ENCODE peak calls at places on chromosomes 12 and 14, in eight cellular contexts. F is GM20000, N is esophagus squamous epithelium, C is psoas muscle, Y is uterus, E is fibroblast of lung, X is activated B cell treated with CpG ODN at 0.5 μM for 24 hours, I is heart right ventricle. S is an unnamed sample.

GRCh38 chr14:71004481-71004880 is 97.2 kb downstream of the PCNX1 start:
- DNase-seq in N (no peak), F (no peak), I (no peak), X (no peak), Y (no peak), C (no peak), E (no peak), S (no peak)

GRCh38 chr14:100067971-100068959 is 3.0 kb downstream of the EVL start:
- DNase-seq in X (peak; percentile 60), C (peak; percentile 34), N (peak; percentile 23), I (peak; percentile 20), Y (peak; percentile 28), E (no peak), F (peak; percentile 36), S (no peak)

GRCh38 chr12:30537228-30537627 is 158.4 kb downstream of the IPO8 start:
- DNase-seq in F (no peak), C (no peak), E (no peak), N (no peak), X (no peak), Y (no peak), I (no peak), S (no peak)

GRCh38 chr12:54549774-54550451 is 512 bp downstream of the PDE1B start:
- DNase-seq in I (no peak), Y (no peak), C (no peak), X (peak; percentile 21), N (no peak), E (no peak), F (no peak), S (peak; percentile 21)

GRCh38 chr14:59336078-59336477 is 129.1 kb downstream of the GPR135 start:
- DNase-seq in X (no peak), C (no peak), N (no peak), F (no peak), Y (no peak), E (no peak), I (no peak), S (no peak)

GRCh38 chr14:71339650-71340415 is 432.6 kb downstream of the PCNX1 start:
- DNase-seq in C (no peak), X (no peak), N (no peak), F (no peak), Y (no peak), I (no peak), E (no peak), S (no peak)

GRCh38 chr12:117686911-117687377 is 281.8 kb downstream of the KSR2 start:
- DNase-seq in C (peak; percentile 70), F (no peak), X (no peak), I (no peak), Y (no peak), N (no peak), E (no peak), S (no peak)

GRCh38 chr14:105272623-105273022 is 24.3 kb downstream of the BTBD6 start:
- DNase-seq in N (no peak), I (no peak), X (no peak), C (no peak), E (no peak), Y (no peak), F (no peak), S (no peak)

GRCh38 chr14:99052467-99052866 is 219.5 kb downstream of the BCL11B start:
- DNase-seq in F (no peak), I (no peak), N (no peak), Y (no peak), C (no peak), E (no peak), X (no peak), S (no peak)

GRCh38 chr14:63938198-63939005 is 85.6 kb downstream of the SYNE2 start:
- DNase-seq in F (peak; percentile 34), E (no peak), C (no peak), I (no peak), Y (no peak), X (no peak), N (no peak), S (peak; percentile 21)

GRCh38 chr12:26360062-26360461 is 164.7 kb downstream of the SSPN start:
- DNase-seq in I (no peak), N (no peak), F (no peak), X (no peak), E (no peak), Y (no peak), C (no peak), S (no peak)

GRCh38 chr14:53982546-53982945 is 25.9 kb upstream of the BMP4 start:
- DNase-seq in I (no peak), E (no peak), X (no peak), C (no peak), F (no peak), Y (no peak), N (no peak), S (no peak)

GRCh38 chr12:50314629-50315312 is 31.5 kb upstream of the LIMA1 start:
- DNase-seq in E (peak; percentile 81), I (no peak), F (peak; percentile 65), C (no peak), X (no peak), N (no peak), Y (no peak), S (peak; percentile 62)

GRCh38 chr14:92254786-92255185 is 68.2 kb upstream of the SLC24A4 start:
- DNase-seq in Y (no peak), N (no peak), E (peak; percentile 41), C (peak; percentile 60), X (no peak), I (peak; percentile 56), F (no peak), S (no peak)
- TF ChIP-seq CTCF in Y (no peak), N (no peak), E (no peak), C (no peak), X (no peak), I (no peak), F (no peak), S (no peak)

DNA sequence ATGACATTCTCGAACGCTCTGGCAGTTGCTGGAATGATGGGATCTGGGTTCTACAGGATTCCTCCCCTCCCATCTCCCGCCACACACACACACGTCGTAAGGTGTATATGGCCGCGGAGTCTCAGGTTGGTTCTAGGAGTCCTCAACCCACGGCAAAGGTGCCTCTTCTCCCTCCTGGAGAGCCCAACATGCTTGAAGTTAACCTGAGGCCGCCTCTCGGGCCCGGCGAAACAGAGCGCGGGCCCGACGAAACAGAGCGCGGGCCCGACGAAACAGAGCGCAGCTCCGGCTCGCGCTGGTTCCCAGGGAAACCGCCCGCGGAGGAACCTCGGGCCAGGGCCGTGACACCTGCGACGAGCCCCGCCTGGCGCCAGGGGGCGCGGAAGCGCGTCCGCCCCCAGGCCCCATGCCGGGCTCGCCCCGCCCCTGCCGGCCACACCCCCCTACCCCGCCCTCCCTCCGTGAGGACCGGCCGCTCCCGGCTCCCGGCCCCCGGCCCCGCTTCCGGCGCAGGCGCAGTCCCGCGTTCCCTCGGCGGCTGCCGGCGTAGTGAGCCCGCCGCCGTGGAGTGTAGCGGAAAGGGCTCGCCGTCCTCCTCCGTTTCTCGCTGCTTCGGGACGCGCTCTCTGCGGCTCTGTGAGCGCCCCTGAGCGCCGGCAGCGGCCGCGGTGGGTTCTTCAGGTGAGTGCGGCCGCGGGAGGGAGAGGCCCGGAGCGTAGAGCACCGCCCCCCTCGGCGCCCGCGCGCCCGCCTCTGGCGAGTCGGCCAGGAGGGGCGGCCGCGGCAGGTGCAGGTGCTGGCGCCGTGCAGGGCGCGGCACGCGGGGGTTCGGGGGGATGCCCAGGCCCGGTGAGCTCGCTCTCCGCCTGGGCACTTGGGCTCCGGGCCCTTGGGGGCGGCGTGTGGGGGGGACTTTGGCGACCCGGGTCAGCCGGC is at the start of gene RAB3IP:
- DNase-seq in E (peak; percentile 71), F (peak; percentile 99), X (peak; percentile 93), Y (peak; percentile 82), N (peak; percentile 33), C (peak; percentile 90), I (peak; percentile 92), S (peak; percentile 99)
- TF ChIP-seq CTCF in E (peak; percentile 21), F (peak; percentile 81), X (no peak), Y (peak; percentile 33), N (peak; percentile 53), C (peak; percentile 67), I (peak; percentile 83), S (peak; percentile 80)

DNA sequence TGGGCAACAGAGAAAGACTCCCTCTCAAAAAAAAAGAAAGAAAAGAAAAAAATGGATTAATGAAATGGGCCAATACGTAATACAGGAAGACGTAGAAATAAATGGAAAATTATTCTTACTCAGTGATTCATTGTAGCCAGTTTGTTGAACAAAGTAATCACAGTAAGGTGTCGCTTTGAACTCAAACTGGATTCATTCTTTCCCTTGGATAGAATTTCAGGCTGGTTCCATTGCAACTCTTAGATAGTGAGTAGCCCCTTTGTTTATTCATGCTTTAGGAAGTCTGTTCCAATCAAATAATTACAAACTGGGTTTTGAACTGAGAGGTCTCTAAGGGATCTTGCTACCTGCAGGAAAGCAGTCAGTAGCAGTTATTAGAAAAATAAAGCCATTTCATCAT is 42.3 kb upstream of the PAPOLA start:
- DNase-seq in X (no peak), I (no peak), E (no peak), N (no peak), F (no peak), Y (no peak), C (no peak), S (no peak)
- TF ChIP-seq CTCF in X (no peak), I (no peak), E (no peak), N (no peak), F (no peak), Y (no peak), C (no peak), S (no peak)

GRCh38 chr12:65277994-65278575 is 398 bp upstream of the MSRB3 start:
- DNase-seq in I (no peak), E (no peak), Y (no peak), C (no peak), F (no peak), N (no peak), X (peak; percentile 15), S (no peak)

GRCh38 chr12:65276923-65277322 is 1.6 kb upstream of the MSRB3 start:
- DNase-seq in X (no peak), E (no peak), Y (no peak), I (no peak), F (no peak), C (no peak), N (no peak), S (no peak)

GRCh38 chr12:65279387-65280112 is 1.1 kb downstream of the MSRB3 start:
- DNase-seq in Y (no peak), C (no peak), X (no peak), N (no peak), F (no peak), I (no peak), E (peak; percentile 28), S (no peak)

GRCh38 chr12:65280306-65280705 is 1.8 kb downstream of the MSRB3 start:
- DNase-seq in C (no peak), F (no peak), Y (no peak), X (no peak), E (peak; percentile 18), I (no peak), N (no peak), S (no peak)

DNA sequence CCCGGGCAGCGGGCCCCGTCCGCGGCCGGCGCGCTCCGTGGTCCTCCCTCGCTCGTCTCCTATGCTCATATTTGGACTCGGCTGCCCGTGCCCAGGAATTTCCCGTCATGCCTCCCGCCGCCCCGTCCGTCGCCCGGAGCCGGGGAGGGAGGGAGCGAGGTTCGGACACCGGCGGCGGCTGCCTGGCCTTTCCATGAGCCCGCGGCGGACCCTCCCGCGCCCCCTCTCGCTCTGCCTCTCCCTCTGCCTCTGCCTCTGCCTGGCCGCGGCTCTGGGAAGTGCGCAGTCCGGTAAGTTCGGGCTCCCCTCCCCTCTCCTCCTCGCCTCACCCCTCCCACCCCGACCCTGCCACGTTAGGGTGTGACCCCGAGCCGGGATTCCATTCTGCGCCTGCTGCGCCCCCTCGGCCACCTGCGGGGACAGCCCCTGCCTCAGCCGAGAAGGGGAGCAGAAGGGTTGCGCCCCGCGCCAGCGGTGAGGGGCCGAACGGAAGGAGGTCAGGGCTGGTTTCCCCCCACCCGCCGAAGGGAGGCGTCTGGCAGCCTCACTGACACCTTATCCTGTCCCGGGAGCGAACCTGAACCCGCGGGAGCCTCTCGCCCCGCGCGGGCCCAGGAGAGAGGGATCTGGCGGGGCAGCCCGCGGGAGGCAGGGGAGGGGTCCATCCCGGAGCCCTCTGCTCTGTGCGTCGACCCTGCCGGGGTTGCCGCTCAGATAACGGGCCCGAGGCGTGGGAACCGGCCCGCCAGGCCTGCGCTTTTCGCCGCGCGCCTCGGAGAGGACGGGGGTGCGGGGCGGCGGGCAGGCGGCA is at the start of gene MSRB3:
- DNase-seq in Y (peak; percentile 84), I (peak; percentile 81), N (no peak), X (peak; percentile 30), C (peak; percentile 79), F (peak; percentile 85), E (peak; percentile 78), S (peak; percentile 80)
- TF ChIP-seq CTCF in Y (no peak), I (peak; percentile 31), N (no peak), X (no peak), C (no peak), F (no peak), E (no peak), S (no peak)

S was measured in GM13977.